ENCODE peak calls at places on chromosomes 6 and 20, in four cellular contexts. One of them, this sample, is unnamed.

GRCh38 chr6:149109397-149110070 is 208.0 kb upstream of the TAB2 start:
- DNase-seq in astrocyte: no peak
- DNase-seq in CD8-positive, alpha-beta memory T cell: no peak
- DNase-seq in A673: no peak
- DNase-seq in this sample: no peak

GRCh38 chr6:25952535-25952934 is 10.1 kb upstream of the TRIM38 start:
- DNase-seq in astrocyte: no peak
- DNase-seq in CD8-positive, alpha-beta memory T cell: no peak
- DNase-seq in A673: no peak
- DNase-seq in this sample: no peak

GRCh38 chr6:71977860-71978259 is 91.5 kb downstream of the RIMS1 start:
- DNase-seq in A673: peak; percentile 31
- DNase-seq in CD8-positive, alpha-beta memory T cell: no peak
- DNase-seq in astrocyte: no peak
- DNase-seq in this sample: no peak

GRCh38 chr6:4358414-4359107 is 223.2 kb upstream of the ECI2 start:
- DNase-seq in astrocyte: peak; percentile 100
- DNase-seq in A673: peak; percentile 81
- DNase-seq in CD8-positive, alpha-beta memory T cell: no peak
- DNase-seq in this sample: peak; percentile 16

GRCh38 chr20:61417221-61417941 is 165.3 kb downstream of the CDH4 start:
- DNase-seq in CD8-positive, alpha-beta memory T cell: no peak
- DNase-seq in A673: no peak
- DNase-seq in astrocyte: no peak
- DNase-seq in this sample: no peak

GRCh38 chr6:42564496-42564890 is 664 bp downstream of the UBR2 start:
- DNase-seq in astrocyte: no peak
- DNase-seq in CD8-positive, alpha-beta memory T cell: no peak
- DNase-seq in A673: no peak
- DNase-seq in this sample: no peak

GRCh38 chr6:83592770-83593394 is 80.5 kb downstream of the PRSS35 start:
- DNase-seq in CD8-positive, alpha-beta memory T cell: no peak
- DNase-seq in A673: peak; percentile 60
- DNase-seq in astrocyte: no peak
- DNase-seq in this sample: no peak

GRCh38 chr6:84554069-84554468 is 210.3 kb downstream of the TBX18 start:
- DNase-seq in astrocyte: no peak
- DNase-seq in A673: no peak
- DNase-seq in CD8-positive, alpha-beta memory T cell: no peak
- DNase-seq in this sample: no peak

GRCh38 chr6:99490608-99491007 is 24.6 kb downstream of the USP45 start:
- DNase-seq in A673: no peak
- DNase-seq in CD8-positive, alpha-beta memory T cell: no peak
- DNase-seq in astrocyte: no peak
- DNase-seq in this sample: no peak

DNA sequence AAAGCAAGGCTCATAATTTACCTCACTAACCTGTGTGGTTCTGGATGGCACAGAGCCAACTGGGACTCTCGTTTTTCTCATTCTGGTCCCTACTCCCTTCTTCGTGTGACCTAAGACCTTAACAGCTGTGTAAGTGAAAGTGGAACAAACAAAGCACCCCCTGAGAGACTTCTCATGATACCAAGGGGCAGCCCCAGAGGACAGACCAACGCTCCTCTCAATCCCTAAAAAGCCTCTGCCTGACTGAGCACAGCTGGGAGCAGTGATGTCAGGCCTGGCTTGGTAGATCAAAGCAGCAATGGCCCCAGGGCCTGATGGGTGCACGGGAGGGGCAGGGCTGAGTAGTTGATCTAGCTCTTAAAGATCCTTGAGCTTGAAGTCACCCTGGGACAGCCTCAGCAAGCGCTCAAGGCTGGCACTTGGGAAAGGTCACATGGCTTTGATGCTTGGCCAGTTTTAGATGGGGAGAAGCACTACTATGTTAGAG is 16.2 kb upstream of the TGM2 start:
- DNase-seq in CD8-positive, alpha-beta memory T cell: no peak
- DNase-seq in astrocyte: no peak
- DNase-seq in A673: no peak
- DNase-seq in this sample: no peak
- H3K4me1 ChIP-seq in CD8-positive, alpha-beta memory T cell: no peaks in the 10 kb centered on the region
- H3K4me1 ChIP-seq in astrocyte: peaks cover 15% of the 10 kb centered on the region
- H3K4me1 ChIP-seq in A673: no peaks in the 10 kb centered on the region
- H3K4me1 ChIP-seq in this sample: peaks cover 22% of the 10 kb centered on the region

DNA sequence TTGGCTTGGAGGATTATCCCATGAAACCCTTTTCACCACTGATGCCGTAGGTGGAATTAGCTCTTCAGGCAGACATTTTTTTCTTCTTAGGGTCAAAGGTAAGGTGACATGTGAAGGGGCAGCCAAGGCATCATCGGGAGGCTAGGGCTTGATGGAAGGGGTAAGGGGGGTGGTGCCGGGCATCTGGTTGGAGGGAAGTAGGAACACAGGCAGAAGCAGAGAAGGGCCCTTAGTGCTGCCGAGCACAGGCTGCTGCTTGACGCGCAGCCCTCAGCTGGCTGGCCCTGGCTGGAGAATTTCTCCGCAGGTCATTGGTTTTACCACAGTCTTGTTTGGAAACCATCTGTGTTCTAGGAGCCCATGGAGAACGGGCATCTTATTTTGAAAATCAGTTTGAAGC is 54.7 kb downstream of the TRAF3IP2 start:
- DNase-seq in astrocyte: no peak
- DNase-seq in A673: no peak
- DNase-seq in CD8-positive, alpha-beta memory T cell: no peak
- DNase-seq in this sample: no peak
- H3K4me1 ChIP-seq in astrocyte: peaks cover 32% of the 10 kb centered on the region
- H3K4me1 ChIP-seq in A673: peaks cover 49% of the 10 kb centered on the region
- H3K4me1 ChIP-seq in CD8-positive, alpha-beta memory T cell: no peaks in the 10 kb centered on the region
- H3K4me1 ChIP-seq in this sample: peaks cover 45% of the 10 kb centered on the region

DNA sequence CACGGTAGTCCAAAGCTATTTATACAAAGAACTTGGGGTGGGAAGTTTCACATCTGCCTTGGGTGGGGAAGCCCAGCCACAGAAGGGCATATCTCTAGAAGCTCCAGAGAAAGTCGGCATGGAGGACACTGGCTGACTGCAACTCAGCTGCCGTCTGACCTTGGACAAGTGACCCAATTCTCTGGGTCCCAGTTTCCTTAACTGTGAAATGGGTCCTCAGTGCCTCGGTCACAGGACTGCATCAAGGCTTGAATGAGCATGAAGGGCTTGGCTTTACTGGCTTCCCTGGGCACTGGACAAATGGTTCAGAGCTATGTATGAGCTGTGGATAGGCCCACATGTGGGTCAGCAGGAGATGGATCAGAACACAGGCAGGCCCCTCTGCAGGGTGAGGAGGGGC is 58.6 kb downstream of the NOL4L start:
- DNase-seq in astrocyte: no peak
- DNase-seq in A673: no peak
- DNase-seq in CD8-positive, alpha-beta memory T cell: no peak
- DNase-seq in this sample: no peak
- H3K4me1 ChIP-seq in astrocyte: peaks cover 7% of the 10 kb centered on the region
- H3K4me1 ChIP-seq in A673: no peaks in the 10 kb centered on the region
- H3K4me1 ChIP-seq in CD8-positive, alpha-beta memory T cell: peaks cover 84% of the 10 kb centered on the region
- H3K4me1 ChIP-seq in this sample: peaks cover 3% of the 10 kb centered on the region

GRCh38 chr6:154710689-154711088 is 22.5 kb upstream of the SCAF8 start:
- DNase-seq in CD8-positive, alpha-beta memory T cell: no peak
- DNase-seq in A673: no peak
- DNase-seq in astrocyte: no peak
- DNase-seq in this sample: no peak
- H3K4me1 ChIP-seq in CD8-positive, alpha-beta memory T cell: no peaks in the 10 kb centered on the region
- H3K4me1 ChIP-seq in A673: no peaks in the 10 kb centered on the region
- H3K4me1 ChIP-seq in astrocyte: peaks cover 11% of the 10 kb centered on the region
- H3K4me1 ChIP-seq in this sample: no peaks in the 10 kb centered on the region

GRCh38 chr20:23159256-23159922 is 73.3 kb upstream of the CD93 start:
- DNase-seq in A673: peak; percentile 17
- DNase-seq in astrocyte: no peak
- DNase-seq in CD8-positive, alpha-beta memory T cell: no peak
- DNase-seq in this sample: no peak
- H3K4me1 ChIP-seq in A673: peaks cover 9% of the 10 kb centered on the region
- H3K4me1 ChIP-seq in astrocyte: peaks cover 37% of the 10 kb centered on the region
- H3K4me1 ChIP-seq in CD8-positive, alpha-beta memory T cell: no peaks in the 10 kb centered on the region
- H3K4me1 ChIP-seq in this sample: peaks cover 47% of the 10 kb centered on the region

This sample was measured in esophagus squamous epithelium.